ENCODE peak calls at places on chromosomes 4 and X, in six cellular contexts. Q is tibial artery, G is HL-60, L is IMR-90, F is foreskin fibroblast, T is activated B cell treated with CpG ODN at 0.5 μM for 24 hours. E is an unnamed sample.

GRCh38 chr4:32462944-32463343 is 1742.8 kb downstream of the PCDH7 start:
- DNase-seq in Q (no peak), G (no peak), L (peak; percentile 3), F (no peak), T (no peak), E (no peak)

GRCh38 chrX:135086197-135086854 is 34.0 kb downstream of the ETDB start:
- DNase-seq in Q (no peak), G (no peak), L (peak; percentile 61), F (peak; percentile 32), T (no peak), E (peak; percentile 40)

GRCh38 chr4:71941001-71941400 is 90.8 kb upstream of the NPFFR2 start:
- DNase-seq in Q (no peak), G (no peak), L (peak; percentile 0), F (no peak), T (no peak), E (no peak)

GRCh38 chr4:1825326-1825725 is 30.6 kb downstream of the LETM1 start:
- DNase-seq in Q (no peak), G (no peak), L (no peak), F (no peak), T (no peak), E (no peak)

GRCh38 chr4:176792348-176793059 is at the start of gene VEGFC:
- DNase-seq in Q (peak; percentile 32), G (no peak), L (peak; percentile 73), F (peak; percentile 87), T (no peak), E (peak; percentile 84)

GRCh38 chr4:80210549-80210948 is 13.2 kb downstream of the PRDM8 start:
- DNase-seq in Q (no peak), G (no peak), L (no peak), F (no peak), T (no peak), E (no peak)

GRCh38 chr4:183987987-183988392 is 82.9 kb downstream of the STOX2 start:
- DNase-seq in Q (peak; percentile 53), G (peak; percentile 72), L (peak; percentile 95), F (peak; percentile 18), T (no peak), E (peak; percentile 70)

GRCh38 chr4:151540728-151541437 is 131.9 kb downstream of the FHIP1A start:
- DNase-seq in Q (no peak), G (no peak), L (peak; percentile 86), F (peak; percentile 84), T (no peak), E (peak; percentile 99)

GRCh38 chr4:102493794-102494193 is 7.4 kb upstream of the NFKB1 start:
- DNase-seq in Q (no peak), G (no peak), L (no peak), F (no peak), T (no peak), E (no peak)

GRCh38 chrX:2188316-2188715 is 312.5 kb downstream of the DHRSX start:
- DNase-seq in Q (no peak), G (no peak), L (no peak), F (no peak), T (no peak), E (peak; percentile 2)

GRCh38 chr4:107120661-107121060 is 84.5 kb upstream of the DKK2 start:
- DNase-seq in Q (no peak), G (no peak), L (no peak), F (no peak), T (no peak), E (no peak)

GRCh38 chrX:149540133-149540620 is 635 bp upstream of the EOLA1 start:
- DNase-seq in Q (peak; percentile 93), G (no peak), L (peak; percentile 84), F (peak; percentile 80), T (peak; percentile 71), E (peak; percentile 69)

GRCh38 chrX:69024287-69024686 is 141.0 kb downstream of the PJA1 start:
- DNase-seq in Q (no peak), G (no peak), L (no peak), F (no peak), T (no peak), E (no peak)

GRCh38 chr4:11912886-11913285 is 484.2 kb upstream of the HS3ST1 start:
- DNase-seq in Q (no peak), G (no peak), L (no peak), F (no peak), T (no peak), E (no peak)

GRCh38 chrX:18672008-18672407 is at the start of gene RS1:
- DNase-seq in Q (no peak), G (no peak), L (no peak), F (no peak), T (no peak), E (no peak)

GRCh38 chrX:10612215-10612614 is 8.2 kb downstream of the MID1 start:
- DNase-seq in Q (no peak), G (no peak), L (peak; percentile 84), F (peak; percentile 43), T (no peak), E (peak; percentile 37)

GRCh38 chr4:66658809-66659208 is 886.5 kb downstream of the CENPC start:
- DNase-seq in Q (no peak), G (no peak), L (no peak), F (no peak), T (no peak), E (no peak)

DNA sequence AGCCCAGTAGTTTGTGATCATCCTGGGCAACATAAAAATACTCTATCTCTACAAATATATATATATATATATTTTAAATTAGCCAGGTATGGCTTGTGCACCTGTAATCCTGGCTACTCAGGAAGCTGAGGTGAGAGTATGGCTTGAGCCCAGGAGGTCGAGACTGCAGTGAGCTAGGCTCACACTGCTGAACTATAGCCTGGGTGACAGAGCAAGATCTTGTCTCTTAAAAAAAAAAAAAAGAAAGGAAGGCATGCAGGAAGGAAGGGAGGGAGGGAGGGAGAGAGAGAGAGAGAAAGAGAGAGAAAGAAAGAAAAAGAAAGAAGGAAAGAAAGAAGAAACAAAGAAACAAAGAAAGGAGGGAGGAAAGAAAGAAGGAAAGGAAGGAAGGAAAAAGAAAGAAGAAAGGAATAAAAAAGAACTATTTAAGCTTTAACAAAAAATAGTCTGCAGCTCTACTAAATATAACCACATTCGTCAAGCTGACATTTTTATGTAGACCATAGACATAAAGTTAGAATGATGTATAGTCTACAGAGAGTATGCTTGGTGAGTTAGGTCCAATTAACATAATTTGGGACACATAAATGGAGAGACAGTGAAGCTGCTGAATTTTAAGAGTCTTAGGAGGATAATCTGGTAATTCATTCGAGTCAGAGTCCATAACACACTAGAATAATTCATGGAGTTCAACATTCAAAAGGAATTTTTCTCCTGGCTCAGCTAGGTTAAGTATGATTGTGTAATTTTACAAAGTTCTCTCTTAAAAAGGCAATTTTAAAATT is 111.9 kb downstream of the GLRA3 start:
- DNase-seq in Q (no peak), G (no peak), L (no peak), F (no peak), T (no peak), E (no peak)
- TF ChIP-seq CTCF in Q (no peak), G (no peak), L (no peak), F (no peak), T (no peak), E (no peak)

GRCh38 chr4:42843694-42844093 is 48.8 kb upstream of the GRXCR1 start:
- DNase-seq in Q (no peak), G (no peak), L (no peak), F (no peak), T (no peak), E (no peak)
- TF ChIP-seq CTCF in Q (no peak), G (no peak), L (no peak), F (no peak), T (no peak), E (no peak)

GRCh38 chr4:3442460-3442958 is 741 bp downstream of the HGFAC start:
- DNase-seq in Q (no peak), G (no peak), L (no peak), F (no peak), T (no peak), E (no peak)

GRCh38 chr4:3444351-3445110 is 2.8 kb downstream of the HGFAC start:
- DNase-seq in Q (no peak), G (no peak), L (no peak), F (no peak), T (no peak), E (no peak)

GRCh38 chr4:3442959-3443749 is 1.4 kb downstream of the HGFAC start:
- DNase-seq in Q (no peak), G (peak; percentile 26), L (no peak), F (no peak), T (peak; percentile 82), E (no peak)

GRCh38 chr4:3445111-3445820 is 3.5 kb downstream of the HGFAC start:
- DNase-seq in Q (no peak), G (no peak), L (no peak), F (no peak), T (no peak), E (no peak)

DNA sequence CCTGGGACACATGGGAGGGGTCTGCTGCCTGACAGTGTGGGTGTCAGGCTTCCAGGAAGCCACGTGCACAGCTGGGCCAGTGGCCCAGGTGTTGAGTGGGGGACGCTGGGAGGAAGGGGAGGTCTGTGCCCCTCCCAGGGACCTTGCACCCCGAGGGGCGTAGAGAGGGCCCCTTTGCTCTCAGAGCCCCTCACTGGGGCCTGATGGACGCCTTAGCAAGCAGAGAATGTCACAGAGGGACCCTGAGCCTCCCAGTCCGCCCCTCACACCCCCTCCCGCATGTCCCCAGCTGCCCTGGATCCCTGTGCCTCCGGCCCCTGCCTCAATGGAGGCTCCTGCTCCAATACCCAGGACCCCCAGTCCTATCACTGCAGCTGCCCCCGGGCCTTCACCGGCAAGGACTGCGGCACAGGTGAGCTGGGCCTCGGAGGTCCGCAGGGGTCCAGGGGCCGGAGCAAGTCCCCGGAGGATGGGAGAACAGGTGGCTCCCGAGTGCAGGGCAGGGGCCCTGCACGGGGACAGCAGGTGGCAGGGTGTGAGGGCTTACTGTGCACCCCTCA is 2.1 kb downstream of the HGFAC start:
- DNase-seq in Q (no peak), G (no peak), L (no peak), F (no peak), T (no peak), E (no peak)
- TF ChIP-seq CTCF in Q (no peak), G (no peak), L (no peak), F (no peak), T (no peak), E (no peak)

GRCh38 chrX:26783512-26784225 is 567.7 kb downstream of the MAGEB5 start:
- DNase-seq in Q (no peak), G (peak; percentile 10), L (peak; percentile 11), F (no peak), T (no peak), E (no peak)
- TF ChIP-seq CTCF in Q (peak; percentile 34), G (peak; percentile 13), L (peak; percentile 37), F (peak; percentile 16), T (no peak), E (peak; percentile 50)

GRCh38 chr4:119559044-119559647 is 69.5 kb downstream of the PDE5A start:
- DNase-seq in Q (no peak), G (no peak), L (peak; percentile 57), F (peak; percentile 33), T (no peak), E (peak; percentile 68)
- TF ChIP-seq CTCF in Q (peak; percentile 48), G (no peak), L (peak; percentile 51), F (no peak), T (no peak), E (peak; percentile 85)